ENCODE peak calls at places on chromosomes 3 and 15, in nine cellular contexts. One of them, this sample, is unnamed.

GRCh38 chr3:129745253-129745652 is 138.8 kb upstream of the PLXND1 start:
- DNase-seq in NCI-H460: no peak
- DNase-seq in lower lobe of right lung: no peak
- DNase-seq in mesenchymal stem cell: peak; percentile 61
- DNase-seq in stimulated activated CD8-positive, alpha-beta memory T cell treated with anti-CD3 and anti-CD28 coated beads, Interleukin-4, amount 100 ng/mL, for 4 hours: no peak
- DNase-seq in Caco-2: no peak
- DNase-seq in NCI-H1092: no peak
- DNase-seq in HL-60: no peak
- DNase-seq in uterus: no peak
- DNase-seq in this sample: no peak

GRCh38 chr3:28973621-28974020 is 307.2 kb upstream of the RBMS3 start:
- DNase-seq in stimulated activated CD8-positive, alpha-beta memory T cell treated with anti-CD3 and anti-CD28 coated beads, Interleukin-4, amount 100 ng/mL, for 4 hours: no peak
- DNase-seq in uterus: no peak
- DNase-seq in HL-60: no peak
- DNase-seq in Caco-2: no peak
- DNase-seq in lower lobe of right lung: no peak
- DNase-seq in NCI-H460: no peak
- DNase-seq in NCI-H1092: no peak
- DNase-seq in mesenchymal stem cell: no peak
- DNase-seq in this sample: peak; percentile 48

GRCh38 chr3:188133646-188134045 is 20.3 kb upstream of the LPP start:
- DNase-seq in stimulated activated CD8-positive, alpha-beta memory T cell treated with anti-CD3 and anti-CD28 coated beads, Interleukin-4, amount 100 ng/mL, for 4 hours: no peak
- DNase-seq in uterus: no peak
- DNase-seq in NCI-H460: no peak
- DNase-seq in NCI-H1092: no peak
- DNase-seq in mesenchymal stem cell: peak; percentile 73
- DNase-seq in HL-60: no peak
- DNase-seq in lower lobe of right lung: no peak
- DNase-seq in Caco-2: no peak
- DNase-seq in this sample: no peak

GRCh38 chr3:20161714-20162113 is 24.3 kb downstream of the SGO1 start:
- DNase-seq in uterus: no peak
- DNase-seq in HL-60: no peak
- DNase-seq in stimulated activated CD8-positive, alpha-beta memory T cell treated with anti-CD3 and anti-CD28 coated beads, Interleukin-4, amount 100 ng/mL, for 4 hours: no peak
- DNase-seq in lower lobe of right lung: no peak
- DNase-seq in mesenchymal stem cell: no peak
- DNase-seq in Caco-2: no peak
- DNase-seq in NCI-H1092: no peak
- DNase-seq in NCI-H460: no peak
- DNase-seq in this sample: no peak

GRCh38 chr3:138781012-138781470 is 53.7 kb downstream of the PIK3CB start:
- DNase-seq in NCI-H1092: no peak
- DNase-seq in HL-60: no peak
- DNase-seq in lower lobe of right lung: no peak
- DNase-seq in NCI-H460: no peak
- DNase-seq in stimulated activated CD8-positive, alpha-beta memory T cell treated with anti-CD3 and anti-CD28 coated beads, Interleukin-4, amount 100 ng/mL, for 4 hours: no peak
- DNase-seq in Caco-2: no peak
- DNase-seq in uterus: no peak
- DNase-seq in mesenchymal stem cell: peak; percentile 8
- DNase-seq in this sample: no peak

GRCh38 chr3:69197922-69198540 is 75.6 kb upstream of the LMOD3 start:
- DNase-seq in NCI-H1092: no peak
- DNase-seq in uterus: no peak
- DNase-seq in stimulated activated CD8-positive, alpha-beta memory T cell treated with anti-CD3 and anti-CD28 coated beads, Interleukin-4, amount 100 ng/mL, for 4 hours: peak; percentile 37
- DNase-seq in mesenchymal stem cell: no peak
- DNase-seq in HL-60: no peak
- DNase-seq in NCI-H460: no peak
- DNase-seq in Caco-2: no peak
- DNase-seq in lower lobe of right lung: no peak
- DNase-seq in this sample: no peak

GRCh38 chr3:7669641-7670040 is 808.7 kb downstream of the GRM7 start:
- DNase-seq in NCI-H460: no peak
- DNase-seq in uterus: no peak
- DNase-seq in stimulated activated CD8-positive, alpha-beta memory T cell treated with anti-CD3 and anti-CD28 coated beads, Interleukin-4, amount 100 ng/mL, for 4 hours: no peak
- DNase-seq in Caco-2: no peak
- DNase-seq in HL-60: no peak
- DNase-seq in mesenchymal stem cell: no peak
- DNase-seq in NCI-H1092: no peak
- DNase-seq in lower lobe of right lung: no peak
- DNase-seq in this sample: no peak

GRCh38 chr15:85394552-85395333 is 14.3 kb downstream of the AKAP13 start:
- DNase-seq in NCI-H1092: no peak
- DNase-seq in HL-60: no peak
- DNase-seq in NCI-H460: no peak
- DNase-seq in Caco-2: no peak
- DNase-seq in mesenchymal stem cell: no peak
- DNase-seq in uterus: no peak
- DNase-seq in lower lobe of right lung: no peak
- DNase-seq in stimulated activated CD8-positive, alpha-beta memory T cell treated with anti-CD3 and anti-CD28 coated beads, Interleukin-4, amount 100 ng/mL, for 4 hours: no peak
- DNase-seq in this sample: peak; percentile 76

GRCh38 chr15:66850078-66850991 is 148.3 kb downstream of the SMAD6 start:
- DNase-seq in NCI-H460: no peak
- DNase-seq in lower lobe of right lung: no peak
- DNase-seq in HL-60: no peak
- DNase-seq in Caco-2: peak; percentile 35
- DNase-seq in stimulated activated CD8-positive, alpha-beta memory T cell treated with anti-CD3 and anti-CD28 coated beads, Interleukin-4, amount 100 ng/mL, for 4 hours: no peak
- DNase-seq in NCI-H1092: peak; percentile 50
- DNase-seq in mesenchymal stem cell: peak; percentile 71
- DNase-seq in uterus: no peak
- DNase-seq in this sample: peak; percentile 62

GRCh38 chr15:70210538-70210937 is 112.8 kb upstream of the TLE3 start:
- DNase-seq in Caco-2: no peak
- DNase-seq in NCI-H1092: no peak
- DNase-seq in HL-60: no peak
- DNase-seq in lower lobe of right lung: no peak
- DNase-seq in stimulated activated CD8-positive, alpha-beta memory T cell treated with anti-CD3 and anti-CD28 coated beads, Interleukin-4, amount 100 ng/mL, for 4 hours: no peak
- DNase-seq in uterus: no peak
- DNase-seq in mesenchymal stem cell: no peak
- DNase-seq in NCI-H460: no peak
- DNase-seq in this sample: peak; percentile 11

GRCh38 chr3:136937886-136938285 is 19.9 kb upstream of the IL20RB start:
- DNase-seq in Caco-2: no peak
- DNase-seq in lower lobe of right lung: no peak
- DNase-seq in stimulated activated CD8-positive, alpha-beta memory T cell treated with anti-CD3 and anti-CD28 coated beads, Interleukin-4, amount 100 ng/mL, for 4 hours: no peak
- DNase-seq in NCI-H460: no peak
- DNase-seq in NCI-H1092: no peak
- DNase-seq in HL-60: no peak
- DNase-seq in mesenchymal stem cell: no peak
- DNase-seq in uterus: no peak
- DNase-seq in this sample: peak; percentile 83

GRCh38 chr15:78034495-78035191 is 42.9 kb downstream of the TBC1D2B start:
- DNase-seq in lower lobe of right lung: peak; percentile 74
- DNase-seq in uterus: no peak
- DNase-seq in HL-60: no peak
- DNase-seq in NCI-H1092: no peak
- DNase-seq in NCI-H460: no peak
- DNase-seq in stimulated activated CD8-positive, alpha-beta memory T cell treated with anti-CD3 and anti-CD28 coated beads, Interleukin-4, amount 100 ng/mL, for 4 hours: peak; percentile 69
- DNase-seq in mesenchymal stem cell: peak; percentile 38
- DNase-seq in Caco-2: no peak
- DNase-seq in this sample: peak; percentile 14

GRCh38 chr3:144265527-144266100 is 294.0 kb downstream of the DIPK2A start:
- DNase-seq in Caco-2: no peak
- DNase-seq in stimulated activated CD8-positive, alpha-beta memory T cell treated with anti-CD3 and anti-CD28 coated beads, Interleukin-4, amount 100 ng/mL, for 4 hours: no peak
- DNase-seq in HL-60: no peak
- DNase-seq in lower lobe of right lung: no peak
- DNase-seq in NCI-H460: no peak
- DNase-seq in mesenchymal stem cell: no peak
- DNase-seq in NCI-H1092: no peak
- DNase-seq in uterus: no peak
- DNase-seq in this sample: no peak